ENCODE peak calls at places on chromosome 18, in six cellular contexts. P is IMR-90, X is H1, Q is mesenchymal stem cell, T is H9, N is trophoblast cell. J is an unnamed sample.
A peak's percentile ranks its signal among the peaks of the same experiment; 100 is the strongest.

GRCh38 chr18:24736686-24737085 is 276.2 kb downstream of the HRH4 start:
- DNase-seq in X (no peak), P (no peak), T (no peak), Q (no peak), N (no peak), J (no peak)

GRCh38 chr18:79664525-79665125 is 15.0 kb upstream of the CTDP1 start:
- DNase-seq in P (peak; percentile 85), X (no peak), Q (peak; percentile 77), T (no peak), N (peak; percentile 90), J (no peak)

GRCh38 chr18:76256897-76257500 is 238.0 kb downstream of the ZNF516 start:
- DNase-seq in Q (peak; percentile 47), N (no peak), T (peak; percentile 49), P (peak; percentile 75), X (no peak), J (no peak)

GRCh38 chr18:55095579-55095978 is 136.3 kb upstream of the CCDC68 start:
- DNase-seq in N (no peak), T (no peak), X (no peak), Q (no peak), P (no peak), J (no peak)

GRCh38 chr18:55422456-55423185 is 165.4 kb downstream of the TCF4 start:
- DNase-seq in P (peak; percentile 53), N (no peak), Q (no peak), T (no peak), X (no peak), J (no peak)

GRCh38 chr18:80108122-80108536 is 933 bp upstream of the ADNP2 start:
- DNase-seq in T (no peak), Q (no peak), P (no peak), X (no peak), N (no peak), J (no peak)

GRCh38 chr18:8424917-8425725 is 184.1 kb upstream of the RAB12 start:
- DNase-seq in X (no peak), P (peak; percentile 75), Q (peak; percentile 91), N (peak; percentile 69), T (no peak), J (no peak)

GRCh38 chr18:58993260-58993659 is 128.6 kb downstream of the ZNF532 start:
- DNase-seq in X (no peak), P (peak; percentile 90), Q (peak; percentile 75), N (no peak), T (no peak), J (no peak)

GRCh38 chr18:68436485-68436884 is 278.4 kb downstream of the TMX3 start:
- DNase-seq in X (no peak), Q (peak; percentile 70), N (peak; percentile 48), P (peak; percentile 61), T (no peak), J (no peak)

GRCh38 chr18:12326711-12327460 is 18.8 kb downstream of the TUBB6 start:
- DNase-seq in X (no peak), Q (no peak), T (no peak), P (no peak), N (no peak), J (no peak)

GRCh38 chr18:26301681-26302080 is 75.4 kb downstream of the TAF4B start:
- DNase-seq in P (no peak), X (no peak), Q (peak; percentile 9), T (no peak), N (no peak), J (no peak)

GRCh38 chr18:26293982-26294381 is 67.7 kb downstream of the TAF4B start:
- DNase-seq in X (no peak), T (no peak), P (no peak), Q (no peak), N (no peak), J (no peak)

DNA sequence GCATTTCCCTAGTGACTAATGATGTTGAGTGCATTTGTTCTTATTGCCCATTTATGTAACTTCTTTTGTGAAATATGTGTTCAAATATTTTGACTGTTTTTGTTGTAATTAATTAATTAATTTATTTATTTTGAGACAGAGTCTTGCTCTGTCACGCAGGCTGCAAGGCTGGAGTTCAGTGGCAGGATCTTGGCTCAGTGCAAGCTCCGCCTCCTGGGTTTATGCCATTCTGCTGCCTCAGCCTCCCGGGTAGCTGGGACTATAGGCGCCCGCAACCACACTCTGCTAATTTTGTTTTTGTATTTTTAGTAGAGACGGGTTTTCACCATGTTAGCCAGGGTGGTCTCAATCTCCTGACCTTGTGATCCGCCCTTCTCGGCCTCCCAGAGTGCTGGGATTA is 71.9 kb downstream of the TAF4B start:
- DNase-seq in T (no peak), N (no peak), Q (no peak), P (no peak), X (no peak), J (no peak)
- H3K79me1 ChIP-seq in T (no peaks in the 10 kb centered on the region), N (no peaks in the 10 kb centered on the region), Q (no peaks in the 10 kb centered on the region), P (no peaks in the 10 kb centered on the region), X (no peaks in the 10 kb centered on the region), J (no peaks in the 10 kb centered on the region)

DNA sequence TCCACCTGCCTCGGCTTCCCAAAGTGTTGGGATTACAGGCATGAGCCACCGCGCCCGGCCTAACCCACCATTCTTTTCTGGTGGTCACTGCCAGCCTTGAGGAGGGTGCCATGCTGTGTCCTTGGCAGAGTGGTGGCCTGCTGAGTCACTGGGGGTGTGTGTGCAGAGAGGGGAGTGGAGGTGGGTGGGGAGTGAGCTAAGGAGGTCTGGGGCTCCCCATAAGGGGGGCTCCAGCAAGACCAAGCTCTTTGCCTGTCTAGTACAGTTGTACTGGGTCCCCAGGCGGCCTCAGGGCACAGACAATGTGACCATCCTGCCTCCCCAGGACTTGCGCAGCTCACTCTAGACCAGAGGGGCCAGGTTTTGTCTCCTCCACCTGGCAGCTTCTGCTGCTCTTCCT is 36.1 kb downstream of the LAMA3 start:
- DNase-seq in P (no peak), N (no peak), T (no peak), X (no peak), Q (no peak), J (no peak)
- H2AFZ ChIP-seq in P (no peak overlapping the region), N (no peak overlapping the region), T (no peak overlapping the region), X (no peak overlapping the region), Q (no peak overlapping the region), J (no peak overlapping the region)

DNA sequence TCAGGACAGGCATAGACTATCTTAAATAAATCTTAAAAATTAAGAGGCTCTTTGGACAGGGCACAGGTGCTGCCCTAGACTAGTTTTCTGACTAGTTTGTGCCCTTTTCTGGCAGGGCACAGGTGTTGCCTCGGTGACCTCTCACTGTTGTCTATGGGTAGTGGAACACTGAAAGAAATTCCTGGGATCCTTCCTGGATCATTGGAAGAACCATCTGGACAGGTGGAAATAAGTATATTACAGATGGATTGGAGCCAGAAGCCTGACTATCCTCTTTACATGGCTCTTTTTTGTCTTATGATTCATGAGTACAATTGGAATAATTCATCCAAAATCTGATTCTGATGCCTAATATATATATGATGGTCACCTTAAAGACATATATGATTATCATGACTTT is 286.6 kb downstream of the RIT2 start:
- DNase-seq in N (no peak), T (no peak), P (no peak), X (no peak), Q (no peak), J (no peak)
- H4K91ac ChIP-seq in N (no peak overlapping the region), T (no peak overlapping the region), P (no peak overlapping the region), X (no peak overlapping the region), Q (no peak overlapping the region), J (no peak overlapping the region)

GRCh38 chr18:2848145-2848878 is 1.5 kb downstream of the EMILIN2 start:
- DNase-seq in Q (peak; percentile 5), T (no peak), N (no peak), P (no peak), X (no peak), J (peak; percentile 12)
- H3K79me1 ChIP-seq in Q (no peaks in the 10 kb centered on the region), T (no peaks in the 10 kb centered on the region), N (peaks cover 11% of the 10 kb centered on the region), P (no peaks in the 10 kb centered on the region), X (no peaks in the 10 kb centered on the region), J (no peaks in the 10 kb centered on the region)

J was measured in neuronal stem cell.